ENCODE peak calls at places on chromosome 21, in ten cellular contexts. One of them, this sample, is unnamed.
A peak's percentile ranks its signal among the peaks of the same experiment; 100 is the strongest.

GRCh38 chr21:34812510-34813265 is 143.9 kb downstream of the CLIC6 start:
- DNase-seq in CD4-positive, alpha-beta T cell: no peak
- DNase-seq in Caki2: peak; percentile 47
- DNase-seq in activated CD8-positive, alpha-beta memory T cell treated with anti-CD3 and anti-CD28 coated beads for 24 hours: no peak
- DNase-seq in skeletal muscle cell: peak; percentile 96
- DNase-seq in GM13977: no peak
- DNase-seq in HuH-7.5: no peak
- DNase-seq in mammary epithelial cell: peak; percentile 81
- DNase-seq in RWPE1: no peak
- DNase-seq in iPS DF 6.9: no peak
- DNase-seq in this sample: no peak

GRCh38 chr21:36691539-36692124 is 7.3 kb upstream of the SIM2 start:
- DNase-seq in Caki2: no peak
- DNase-seq in RWPE1: no peak
- DNase-seq in activated CD8-positive, alpha-beta memory T cell treated with anti-CD3 and anti-CD28 coated beads for 24 hours: no peak
- DNase-seq in CD4-positive, alpha-beta T cell: no peak
- DNase-seq in HuH-7.5: no peak
- DNase-seq in iPS DF 6.9: no peak
- DNase-seq in mammary epithelial cell: no peak
- DNase-seq in skeletal muscle cell: no peak
- DNase-seq in GM13977: no peak
- DNase-seq in this sample: no peak

GRCh38 chr21:43369124-43369523 is 57.8 kb downstream of the SIK1 start:
- DNase-seq in HuH-7.5: no peak
- DNase-seq in skeletal muscle cell: peak; percentile 43
- DNase-seq in mammary epithelial cell: peak; percentile 36
- DNase-seq in iPS DF 6.9: no peak
- DNase-seq in Caki2: peak; percentile 54
- DNase-seq in CD4-positive, alpha-beta T cell: no peak
- DNase-seq in RWPE1: no peak
- DNase-seq in GM13977: no peak
- DNase-seq in activated CD8-positive, alpha-beta memory T cell treated with anti-CD3 and anti-CD28 coated beads for 24 hours: no peak
- DNase-seq in this sample: no peak

GRCh38 chr21:28393279-28393678 is 599.4 kb downstream of the LTN1 start:
- DNase-seq in HuH-7.5: no peak
- DNase-seq in GM13977: no peak
- DNase-seq in RWPE1: peak; percentile 73
- DNase-seq in Caki2: peak; percentile 74
- DNase-seq in activated CD8-positive, alpha-beta memory T cell treated with anti-CD3 and anti-CD28 coated beads for 24 hours: no peak
- DNase-seq in mammary epithelial cell: peak; percentile 81
- DNase-seq in iPS DF 6.9: no peak
- DNase-seq in CD4-positive, alpha-beta T cell: no peak
- DNase-seq in skeletal muscle cell: no peak
- DNase-seq in this sample: no peak

GRCh38 chr21:31282095-31282709 is 61.9 kb downstream of the TIAM1 start:
- DNase-seq in Caki2: peak; percentile 4
- DNase-seq in HuH-7.5: no peak
- DNase-seq in skeletal muscle cell: peak; percentile 98
- DNase-seq in iPS DF 6.9: no peak
- DNase-seq in CD4-positive, alpha-beta T cell: no peak
- DNase-seq in mammary epithelial cell: peak; percentile 34
- DNase-seq in activated CD8-positive, alpha-beta memory T cell treated with anti-CD3 and anti-CD28 coated beads for 24 hours: no peak
- DNase-seq in RWPE1: no peak
- DNase-seq in GM13977: no peak
- DNase-seq in this sample: no peak

GRCh38 chr21:45318556-45319341 is 31.1 kb upstream of the POFUT2 start:
- DNase-seq in CD4-positive, alpha-beta T cell: no peak
- DNase-seq in skeletal muscle cell: no peak
- DNase-seq in HuH-7.5: peak; percentile 88
- DNase-seq in activated CD8-positive, alpha-beta memory T cell treated with anti-CD3 and anti-CD28 coated beads for 24 hours: no peak
- DNase-seq in iPS DF 6.9: no peak
- DNase-seq in GM13977: no peak
- DNase-seq in mammary epithelial cell: no peak
- DNase-seq in Caki2: peak; percentile 92
- DNase-seq in RWPE1: no peak
- DNase-seq in this sample: no peak

GRCh38 chr21:34061983-34062382 is 11.4 kb upstream of the MRPS6 start:
- DNase-seq in RWPE1: no peak
- DNase-seq in mammary epithelial cell: no peak
- DNase-seq in GM13977: no peak
- DNase-seq in iPS DF 6.9: no peak
- DNase-seq in HuH-7.5: no peak
- DNase-seq in activated CD8-positive, alpha-beta memory T cell treated with anti-CD3 and anti-CD28 coated beads for 24 hours: no peak
- DNase-seq in skeletal muscle cell: no peak
- DNase-seq in Caki2: no peak
- DNase-seq in CD4-positive, alpha-beta T cell: no peak
- DNase-seq in this sample: no peak

GRCh38 chr21:42433946-42434551 is 30.3 kb downstream of the UBASH3A start:
- DNase-seq in mammary epithelial cell: peak; percentile 45
- DNase-seq in CD4-positive, alpha-beta T cell: no peak
- DNase-seq in iPS DF 6.9: no peak
- DNase-seq in Caki2: no peak
- DNase-seq in HuH-7.5: peak; percentile 28
- DNase-seq in GM13977: no peak
- DNase-seq in skeletal muscle cell: no peak
- DNase-seq in activated CD8-positive, alpha-beta memory T cell treated with anti-CD3 and anti-CD28 coated beads for 24 hours: no peak
- DNase-seq in RWPE1: peak; percentile 31
- DNase-seq in this sample: no peak

GRCh38 chr21:40299441-40299840 is 432.2 kb downstream of the PCP4 start:
- DNase-seq in skeletal muscle cell: no peak
- DNase-seq in RWPE1: no peak
- DNase-seq in GM13977: no peak
- DNase-seq in mammary epithelial cell: no peak
- DNase-seq in iPS DF 6.9: no peak
- DNase-seq in Caki2: no peak
- DNase-seq in CD4-positive, alpha-beta T cell: no peak
- DNase-seq in HuH-7.5: no peak
- DNase-seq in activated CD8-positive, alpha-beta memory T cell treated with anti-CD3 and anti-CD28 coated beads for 24 hours: no peak
- DNase-seq in this sample: no peak

GRCh38 chr21:44329086-44329889 is 9.9 kb downstream of the CFAP410 start:
- DNase-seq in CD4-positive, alpha-beta T cell: no peak
- DNase-seq in RWPE1: no peak
- DNase-seq in Caki2: peak; percentile 69
- DNase-seq in HuH-7.5: no peak
- DNase-seq in activated CD8-positive, alpha-beta memory T cell treated with anti-CD3 and anti-CD28 coated beads for 24 hours: no peak
- DNase-seq in iPS DF 6.9: no peak
- DNase-seq in GM13977: no peak
- DNase-seq in skeletal muscle cell: no peak
- DNase-seq in mammary epithelial cell: no peak
- DNase-seq in this sample: no peak

GRCh38 chr21:10425856-10426255 is 95.5 kb upstream of the TPTE start:
- DNase-seq in GM13977: peak; percentile 19
- DNase-seq in HuH-7.5: no peak
- DNase-seq in CD4-positive, alpha-beta T cell: no peak
- DNase-seq in activated CD8-positive, alpha-beta memory T cell treated with anti-CD3 and anti-CD28 coated beads for 24 hours: no peak
- DNase-seq in mammary epithelial cell: no peak
- DNase-seq in skeletal muscle cell: no peak
- DNase-seq in iPS DF 6.9: no peak
- DNase-seq in RWPE1: no peak
- DNase-seq in Caki2: no peak
- DNase-seq in this sample: no peak

GRCh38 chr21:28884481-28884880 is 108.2 kb downstream of the LTN1 start:
- DNase-seq in CD4-positive, alpha-beta T cell: no peak
- DNase-seq in Caki2: no peak
- DNase-seq in skeletal muscle cell: no peak
- DNase-seq in mammary epithelial cell: peak; percentile 4
- DNase-seq in iPS DF 6.9: no peak
- DNase-seq in activated CD8-positive, alpha-beta memory T cell treated with anti-CD3 and anti-CD28 coated beads for 24 hours: no peak
- DNase-seq in RWPE1: no peak
- DNase-seq in GM13977: no peak
- DNase-seq in HuH-7.5: no peak
- DNase-seq in this sample: no peak

GRCh38 chr21:39096754-39097153 is 86.5 kb downstream of the PSMG1 start:
- DNase-seq in mammary epithelial cell: no peak
- DNase-seq in skeletal muscle cell: no peak
- DNase-seq in CD4-positive, alpha-beta T cell: no peak
- DNase-seq in HuH-7.5: no peak
- DNase-seq in activated CD8-positive, alpha-beta memory T cell treated with anti-CD3 and anti-CD28 coated beads for 24 hours: no peak
- DNase-seq in RWPE1: no peak
- DNase-seq in GM13977: no peak
- DNase-seq in iPS DF 6.9: peak; percentile 13
- DNase-seq in Caki2: no peak
- DNase-seq in this sample: peak; percentile 15